ENCODE peak calls at places on chromosomes 3 and 15, in eight cellular contexts. H, G, W, Q, N, X, B and F are unnamed samples.

GRCh38 chr3:140467104-140467577 is 210.7 kb upstream of the TRIM42 start:
- DNase-seq in N (peak; percentile 62), X (no peak), H (peak; percentile 43), B (no peak), G (peak; percentile 64), W (peak; percentile 33), Q (peak; percentile 34), F (no peak)

GRCh38 chr3:62493116-62493801 is 119.9 kb upstream of the FEZF2 start:
- DNase-seq in B (peak; percentile 11), G (no peak), X (peak; percentile 52), W (no peak), N (peak; percentile 8), Q (no peak), H (peak; percentile 3), F (no peak)

GRCh38 chr15:101001796-101002195 is 82.6 kb downstream of the LRRK1 start:
- DNase-seq in G (no peak), H (no peak), W (no peak), Q (no peak), B (no peak), X (no peak), N (no peak), F (no peak)

GRCh38 chr15:27250223-27250622 is 279.2 kb downstream of the GABRG3 start:
- DNase-seq in G (no peak), W (peak; percentile 10), Q (no peak), X (no peak), B (no peak), H (peak; percentile 3), N (no peak), F (no peak)

GRCh38 chr3:14988988-14989394 is 41.6 kb downstream of the NR2C2 start:
- DNase-seq in Q (peak; percentile 22), H (no peak), G (no peak), W (peak; percentile 13), X (peak; percentile 79), B (no peak), N (peak; percentile 30), F (peak; percentile 98)

GRCh38 chr3:49244589-49245205 is 32.3 kb downstream of the C3orf62 start:
- DNase-seq in N (no peak), X (no peak), W (peak; percentile 90), Q (no peak), G (no peak), B (no peak), H (no peak), F (peak; percentile 65)

GRCh38 chr3:50340404-50341329 is at the start of gene RASSF1:
- DNase-seq in G (peak; percentile 41), H (peak; percentile 90), B (no peak), Q (no peak), X (peak; percentile 76), N (peak; percentile 51), W (no peak), F (no peak)

GRCh38 chr3:15272431-15273196 is 59.8 kb downstream of the SH3BP5 start:
- DNase-seq in B (no peak), W (no peak), G (no peak), H (no peak), Q (no peak), X (peak; percentile 47), N (no peak), F (no peak)

GRCh38 chr3:14347110-14347509 is 55.3 kb upstream of the SLC6A6 start:
- DNase-seq in G (no peak), W (no peak), B (no peak), N (no peak), H (no peak), Q (no peak), X (no peak), F (no peak)

GRCh38 chr3:22606938-22607337 is 596.2 kb upstream of the UBE2E2 start:
- DNase-seq in B (no peak), Q (no peak), W (peak; percentile 67), G (no peak), X (no peak), H (no peak), N (no peak), F (no peak)

GRCh38 chr3:132255041-132255745 is 62.0 kb upstream of the ACP3 start:
- DNase-seq in X (peak; percentile 8), Q (no peak), H (peak; percentile 95), N (no peak), B (no peak), G (peak; percentile 26), W (peak; percentile 82), F (no peak)

GRCh38 chr15:41691471-41691870 is 31.3 kb downstream of the MGA start:
- DNase-seq in Q (no peak), X (no peak), N (no peak), W (no peak), G (no peak), B (no peak), H (peak; percentile 42), F (no peak)

GRCh38 chr3:99108508-99108907 is 207.0 kb upstream of the DCBLD2 start:
- DNase-seq in W (peak; percentile 95), Q (no peak), X (no peak), B (no peak), H (peak; percentile 94), G (no peak), N (no peak), F (no peak)

GRCh38 chr3:94066829-94067470 is 4.1 kb downstream of the NSUN3 start:
- DNase-seq in B (no peak), Q (no peak), X (no peak), N (no peak), G (no peak), W (no peak), H (no peak), F (no peak)

GRCh38 chr3:144989756-144990155 is 1018.1 kb downstream of the DIPK2A start:
- DNase-seq in N (no peak), G (no peak), X (no peak), W (peak; percentile 6), H (peak; percentile 1), Q (no peak), B (no peak), F (no peak)

GRCh38 chr3:22980346-22980745 is 222.8 kb upstream of the UBE2E2 start:
- DNase-seq in N (no peak), Q (no peak), G (no peak), W (no peak), H (no peak), B (no peak), X (no peak), F (no peak)

GRCh38 chr3:195030791-195031321 is 240.1 kb downstream of the XXYLT1 start:
- DNase-seq in Q (no peak), N (no peak), H (no peak), G (peak; percentile 53), X (no peak), W (peak; percentile 94), B (peak; percentile 59), F (no peak)

GRCh38 chr3:131217296-131217741 is 164.3 kb upstream of the NUDT16 start:
- DNase-seq in G (peak; percentile 13), X (no peak), W (peak; percentile 92), H (no peak), N (no peak), B (no peak), Q (no peak), F (no peak)

GRCh38 chr15:55627730-55628368 is 39.7 kb upstream of the PYGO1 start:
- DNase-seq in H (peak; percentile 93), N (no peak), B (no peak), X (peak; percentile 40), G (peak; percentile 80), Q (peak; percentile 92), W (peak; percentile 91), F (no peak)

GRCh38 chr3:66472313-66473134 is 28.3 kb downstream of the LRIG1 start:
- DNase-seq in G (peak; percentile 48), N (no peak), X (no peak), W (peak; percentile 69), H (peak; percentile 90), B (no peak), Q (no peak), F (no peak)

GRCh38 chr15:68407141-68407885 is 24.6 kb downstream of the ITGA11 start:
- DNase-seq in G (no peak), B (no peak), Q (no peak), W (no peak), H (no peak), X (no peak), N (no peak), F (no peak)

GRCh38 chr15:79218588-79219200 is 63.8 kb upstream of the ANKRD34C start:
- DNase-seq in W (peak; percentile 57), X (peak; percentile 32), H (peak; percentile 49), N (no peak), B (peak; percentile 38), G (no peak), Q (peak; percentile 24), F (no peak)

GRCh38 chr3:197504239-197505191 is 51.3 kb downstream of the BDH1 start:
- DNase-seq in W (no peak), B (peak; percentile 86), X (no peak), Q (no peak), H (no peak), N (peak; percentile 28), G (no peak), F (no peak)

GRCh38 chr3:116394365-116394764 is 50.9 kb downstream of the LSAMP start:
- DNase-seq in X (no peak), H (peak; percentile 11), Q (no peak), N (no peak), G (no peak), B (no peak), W (no peak), F (no peak)

GRCh38 chr3:4750306-4751056 is 228.8 kb upstream of the BHLHE40 start:
- DNase-seq in H (peak; percentile 62), W (no peak), Q (no peak), B (no peak), G (peak; percentile 74), N (peak; percentile 44), X (no peak), F (no peak)

GRCh38 chr3:44104043-44104442 is 137.6 kb upstream of the TOPAZ1 start:
- DNase-seq in G (no peak), W (peak; percentile 6), Q (no peak), B (no peak), H (no peak), N (no peak), X (no peak), F (no peak)
- TF ChIP-seq EZH2phosphoT487 in G (no peak), W (no peak), Q (no peak), B (no peak), H (no peak), N (no peak), X (no peak), F (no peak)

GRCh38 chr15:74135041-74135565 is 4.7 kb downstream of the ISLR2 start:
- DNase-seq in B (no peak), Q (no peak), X (no peak), W (no peak), G (no peak), H (no peak), N (no peak), F (no peak)
- H3K27me3 ChIP-seq in B (peaks cover 11% of the 10 kb centered on the region), Q (no peaks in the 10 kb centered on the region), X (peaks cover 94% of the 10 kb centered on the region), W (peaks cover 21% of the 10 kb centered on the region), G (peaks cover 81% of the 10 kb centered on the region), H (peaks cover 42% of the 10 kb centered on the region), N (peaks cover 97% of the 10 kb centered on the region), F (peaks cover 42% of the 10 kb centered on the region)

GRCh38 chr3:135231646-135232625 is 436.9 kb downstream of the EPHB1 start:
- DNase-seq in Q (no peak), G (no peak), H (no peak), X (peak; percentile 86), B (no peak), W (no peak), N (no peak), F (no peak)
- TF ChIP-seq EZH2phosphoT487 in Q (no peak), G (no peak), H (no peak), X (no peak), B (no peak), W (no peak), N (no peak), F (no peak)

DNA sequence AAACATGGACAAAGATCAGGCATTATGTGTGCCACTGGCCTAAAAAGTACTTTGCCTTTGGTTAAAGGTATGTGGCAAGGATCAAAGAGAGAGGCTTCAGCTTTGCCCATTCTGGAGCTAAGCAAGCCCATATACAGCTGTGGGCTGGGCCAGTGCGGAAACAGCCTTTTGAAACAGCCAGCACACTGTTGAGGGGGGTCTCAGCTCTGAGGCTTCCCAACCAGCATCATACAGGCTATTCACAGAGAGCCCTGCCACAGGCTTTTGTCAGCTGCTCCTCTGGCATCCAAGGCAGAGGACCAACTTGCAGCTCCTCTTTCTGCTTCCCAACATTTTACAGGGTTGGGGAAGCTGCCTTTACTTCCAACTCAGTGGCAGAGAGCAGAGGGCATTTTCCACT is 63.2 kb upstream of the FOXB1 start:
- DNase-seq in N (peak; percentile 60), B (no peak), X (no peak), G (no peak), W (no peak), Q (no peak), H (no peak), F (no peak)
- H3K27me3 ChIP-seq in N (no peaks in the 10 kb centered on the region), B (peaks cover 20% of the 10 kb centered on the region), X (no peaks in the 10 kb centered on the region), G (peaks cover 15% of the 10 kb centered on the region), W (peaks cover 68% of the 10 kb centered on the region), Q (peaks cover 47% of the 10 kb centered on the region), H (peaks cover 10% of the 10 kb centered on the region), F (no peaks in the 10 kb centered on the region)